ENCODE peak calls at places on chromosome 5, in five cellular contexts. N is transverse colon, Q is breast epithelium, Y is HCT116, I is K562. H is an unnamed sample.

GRCh38 chr5:45578270-45578669 is 117.9 kb downstream of the HCN1 start:
- DNase-seq in I (no peak), N (no peak), Q (no peak), Y (peak; percentile 3), H (no peak)

GRCh38 chr5:34685485-34686197 is 29.5 kb downstream of the RAI14 start:
- DNase-seq in N (no peak), Q (no peak), I (no peak), Y (no peak), H (no peak)

GRCh38 chr5:33588654-33589372 is 148.0 kb downstream of the TARS1 start:
- DNase-seq in Y (peak; percentile 47), I (peak; percentile 51), Q (no peak), N (peak; percentile 22), H (no peak)

GRCh38 chr5:146595088-146595487 is 79.1 kb upstream of the GPR151 start:
- DNase-seq in Q (no peak), N (no peak), Y (no peak), I (no peak), H (no peak)

GRCh38 chr5:143412656-143413342 is 9.3 kb upstream of the NR3C1 start:
- DNase-seq in Q (no peak), N (no peak), I (no peak), Y (no peak), H (no peak)

GRCh38 chr5:159883522-159883950 is 32.7 kb upstream of the ADRA1B start:
- DNase-seq in N (no peak), I (no peak), Y (no peak), Q (no peak), H (no peak)

GRCh38 chr5:17154211-17154996 is 63.0 kb upstream of the BASP1 start:
- DNase-seq in Y (no peak), I (no peak), N (no peak), Q (no peak), H (no peak)

GRCh38 chr5:81800797-81801196 is 49.9 kb upstream of the SSBP2 start:
- DNase-seq in Q (no peak), Y (no peak), I (no peak), N (no peak), H (no peak)

GRCh38 chr5:154916874-154917273 is 21.1 kb downstream of the GEMIN5 start:
- DNase-seq in Y (no peak), N (no peak), I (no peak), Q (no peak), H (no peak)

GRCh38 chr5:77925503-77925902 is 149.4 kb upstream of the TBCA start:
- DNase-seq in Q (no peak), I (no peak), Y (no peak), N (no peak), H (no peak)

GRCh38 chr5:56247596-56247995 is 14.5 kb upstream of the ANKRD55 start:
- DNase-seq in I (no peak), Q (no peak), N (no peak), Y (no peak), H (no peak)

GRCh38 chr5:1505506-1506241 is 18.1 kb downstream of the LPCAT1 start:
- DNase-seq in Y (no peak), I (no peak), N (no peak), Q (no peak), H (no peak)

GRCh38 chr5:32507738-32508434 is 63.3 kb upstream of the ZFR start:
- DNase-seq in I (no peak), Q (no peak), Y (no peak), N (no peak), H (no peak)
- TF ChIP-seq POLR2AphosphoS5 in I (no peak), Q (no peak), Y (no peak), N (no peak), H (no peak)

GRCh38 chr5:175393922-175394321 is 50.1 kb downstream of the DRD1 start:
- DNase-seq in I (no peak), N (no peak), Y (no peak), Q (no peak), H (no peak)

GRCh38 chr5:175390352-175391083 is 53.5 kb downstream of the DRD1 start:
- DNase-seq in I (no peak), N (no peak), Q (no peak), Y (no peak), H (no peak)

GRCh38 chr5:175388531-175388930 is 55.5 kb downstream of the DRD1 start:
- DNase-seq in I (no peak), Q (no peak), N (no peak), Y (no peak), H (no peak)

GRCh38 chr5:175394601-175395000 is 49.4 kb downstream of the DRD1 start:
- DNase-seq in I (no peak), N (no peak), Q (no peak), Y (no peak), H (no peak)

DNA sequence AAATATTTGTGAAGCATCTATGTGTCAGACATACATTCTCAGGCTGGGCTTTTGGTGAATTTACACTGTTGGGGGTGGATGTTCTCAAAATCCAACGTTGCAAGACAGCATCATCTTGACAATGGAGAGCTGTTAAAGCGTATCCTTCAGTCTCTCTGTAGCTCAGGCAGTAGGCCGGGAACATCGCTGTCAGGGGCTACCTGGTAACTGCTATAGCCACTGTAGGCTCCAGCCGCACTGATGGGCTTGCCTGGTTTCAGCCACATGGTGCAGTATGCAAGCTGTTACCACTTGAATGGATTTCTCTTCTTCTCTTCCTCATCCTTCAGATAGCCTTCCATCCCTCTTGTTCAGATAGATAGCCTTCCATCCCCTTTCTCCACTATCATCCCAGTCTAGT is 51.7 kb downstream of the DRD1 start:
- DNase-seq in I (no peak), Q (no peak), Y (no peak), N (no peak), H (no peak)
- H3K4me1 ChIP-seq in I (no peaks in the 10 kb centered on the region), Q (no peaks in the 10 kb centered on the region), Y (no peaks in the 10 kb centered on the region), N (no peaks in the 10 kb centered on the region), H (no peaks in the 10 kb centered on the region)

GRCh38 chr5:4215143-4215542 is 619.5 kb downstream of the IRX1 start:
- DNase-seq in Y (no peak), Q (no peak), I (no peak), N (no peak), H (no peak)
- H3K9me3 ChIP-seq in Y (peaks cover 19% of the 10 kb centered on the region), Q (no peaks in the 10 kb centered on the region), I (no peaks in the 10 kb centered on the region), N (no peaks in the 10 kb centered on the region), H (no peaks in the 10 kb centered on the region)

DNA sequence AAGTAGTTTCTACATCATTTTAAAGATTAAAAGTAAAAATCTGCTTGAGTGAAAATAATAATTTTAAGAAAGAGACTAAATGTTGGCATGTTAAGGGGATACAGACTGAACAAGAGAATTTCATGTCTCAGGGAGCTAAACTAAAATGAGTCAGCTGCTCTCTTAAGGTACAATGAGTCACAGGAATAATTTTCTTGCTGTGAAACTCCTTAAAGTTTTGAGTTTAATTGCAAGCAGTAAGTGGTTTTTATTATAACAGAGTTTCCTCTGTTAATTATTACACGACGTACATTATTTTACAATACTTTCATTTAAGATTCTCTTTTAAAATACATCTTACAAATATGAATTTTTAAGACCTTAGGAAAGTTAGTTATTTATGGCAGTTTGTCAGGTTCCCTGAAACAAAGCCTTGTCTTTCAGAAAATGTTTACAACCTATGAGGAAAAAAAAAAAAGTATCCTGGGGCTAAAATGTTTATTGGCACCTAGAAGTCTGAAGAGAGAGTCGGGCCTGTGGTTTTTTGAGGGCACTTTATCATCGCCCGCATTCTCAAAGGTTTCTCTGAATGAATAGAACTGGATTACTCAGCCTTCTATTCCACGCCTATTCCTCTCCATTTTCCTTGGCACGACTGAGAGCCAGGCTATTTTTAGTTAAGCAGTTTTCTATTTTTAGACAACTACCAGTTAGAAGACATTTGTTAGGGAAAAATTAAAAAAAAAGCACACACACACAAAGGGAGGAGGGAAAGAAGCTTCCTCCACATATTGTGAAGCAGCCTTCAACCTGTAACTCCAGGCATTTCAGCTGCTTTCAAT is 97.4 kb downstream of the MEF2C start:
- DNase-seq in I (no peak), N (peak; percentile 17), Q (no peak), Y (peak; percentile 96), H (no peak)
- TF ChIP-seq POLR2AphosphoS5 in I (no peak), N (no peak), Q (no peak), Y (peak; percentile 48), H (peak; percentile 84)

DNA sequence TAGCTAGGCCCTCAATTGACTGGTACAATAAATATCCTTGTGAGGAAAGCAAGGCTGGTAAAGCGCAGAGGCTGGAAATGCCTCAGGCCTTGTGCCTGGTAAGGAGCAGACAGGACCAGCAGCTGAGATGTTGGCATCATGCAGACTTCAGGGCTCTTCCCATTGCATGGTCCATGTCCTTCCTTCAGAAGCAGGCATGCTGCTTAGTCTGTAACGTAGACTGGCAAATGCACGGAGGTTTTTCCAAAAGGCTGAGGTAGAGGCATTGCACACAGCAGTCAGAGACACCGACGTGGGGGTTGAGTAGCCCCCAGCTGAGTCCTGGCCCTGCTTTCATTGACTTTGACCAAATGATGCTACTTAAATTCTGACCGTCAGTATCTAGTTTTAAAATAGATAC is 87.1 kb downstream of the ADRB2 start:
- DNase-seq in I (no peak), Y (no peak), N (no peak), Q (no peak), H (no peak)
- H3K4me1 ChIP-seq in I (peaks cover 6% of the 10 kb centered on the region), Y (peaks cover 21% of the 10 kb centered on the region), N (no peaks in the 10 kb centered on the region), Q (no peaks in the 10 kb centered on the region), H (peaks cover 26% of the 10 kb centered on the region)

DNA sequence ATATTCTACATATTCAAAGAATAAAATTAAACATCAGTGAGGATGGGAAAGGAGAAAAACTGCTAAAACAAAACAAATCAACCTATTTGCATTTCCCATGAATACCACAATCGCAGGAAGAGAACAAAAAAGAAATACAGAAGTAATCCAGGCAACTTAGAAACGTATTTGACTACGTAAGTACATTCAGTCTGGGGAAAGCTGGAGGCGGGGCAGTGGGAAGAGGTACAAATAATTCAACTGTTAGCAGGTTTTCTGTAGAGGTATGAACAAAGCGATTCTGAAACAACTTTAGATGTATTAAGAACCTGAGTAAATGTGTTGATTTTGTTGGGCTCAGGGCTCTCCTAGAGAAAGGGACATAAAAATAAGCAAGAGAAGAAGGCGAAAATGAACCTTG is 7.6 kb downstream of the ZFP62 start:
- DNase-seq in Q (no peak), Y (no peak), I (no peak), N (no peak), H (no peak)
- H3K9me3 ChIP-seq in Q (peaks cover 8% of the 10 kb centered on the region), Y (peaks cover 32% of the 10 kb centered on the region), I (peaks cover 38% of the 10 kb centered on the region), N (peaks cover 33% of the 10 kb centered on the region), H (peaks cover 6% of the 10 kb centered on the region)

GRCh38 chr5:65766159-65766558 is 44.2 kb downstream of the NLN start:
- DNase-seq in Y (no peak), N (no peak), I (no peak), Q (no peak), H (no peak)

GRCh38 chr5:65767565-65767964 is 45.6 kb downstream of the NLN start:
- DNase-seq in I (no peak), Y (no peak), N (no peak), Q (no peak), H (no peak)

GRCh38 chr5:65766781-65767180 is 44.8 kb downstream of the NLN start:
- DNase-seq in Y (no peak), N (no peak), Q (no peak), I (no peak), H (no peak)

GRCh38 chr5:65768723-65769122 is 46.7 kb downstream of the NLN start:
- DNase-seq in N (no peak), Q (no peak), I (no peak), Y (no peak), H (no peak)

GRCh38 chr5:65765582-65765981 is 43.6 kb downstream of the NLN start:
- DNase-seq in Y (no peak), I (no peak), N (no peak), Q (no peak), H (no peak)
- TF ChIP-seq POLR2AphosphoS5 in Y (no peak), I (no peak), N (no peak), Q (no peak), H (no peak)

DNA sequence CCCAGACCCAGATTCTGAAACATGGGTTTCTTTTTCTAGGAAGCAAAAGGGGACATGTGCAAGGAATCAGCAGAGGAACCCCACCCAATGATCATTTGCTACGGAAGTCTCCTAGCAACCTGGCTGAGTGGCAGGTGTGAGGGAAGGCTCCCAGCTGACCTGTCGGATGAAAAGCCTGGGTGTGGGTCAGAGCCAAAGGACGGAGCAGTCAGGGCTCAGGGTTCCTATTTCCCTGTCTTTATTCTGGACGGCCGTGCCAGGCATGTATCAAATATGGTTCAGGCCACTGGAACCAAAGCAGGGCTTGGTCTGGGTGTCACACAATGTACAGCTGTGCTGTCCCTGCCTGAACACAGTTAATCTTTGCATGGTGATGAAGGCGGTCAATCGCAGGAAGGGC is 20.1 kb downstream of the STK10 start:
- DNase-seq in Y (no peak), N (no peak), Q (no peak), I (no peak), H (no peak)
- H3K4me1 ChIP-seq in Y (no peaks in the 10 kb centered on the region), N (peaks cover 8% of the 10 kb centered on the region), Q (no peaks in the 10 kb centered on the region), I (no peaks in the 10 kb centered on the region), H (peaks cover 3% of the 10 kb centered on the region)